ENCODE peak calls at places on chromosomes 16 and 17, in five cellular contexts. C, G, P, Y and K are unnamed samples.

GRCh38 chr17:5784791-5785190 is 200.5 kb upstream of the NLRP1 start:
- DNase-seq in Y (no peak), C (no peak), G (no peak), P (no peak), K (no peak)

GRCh38 chr17:36665417-36665816 is 64.0 kb downstream of the MRM1 start:
- DNase-seq in G (peak), Y (no peak), C (no peak), P (no peak), K (no peak)

GRCh38 chr17:27362503-27362902 is 68.6 kb downstream of the WSB1 start:
- DNase-seq in Y (no peak), G (no peak), P (no peak), C (no peak), K (no peak)

GRCh38 chr16:50595854-50596253 is 47.7 kb downstream of the NKD1 start:
- DNase-seq in P (no peak), G (no peak), Y (no peak), C (no peak), K (no peak)

GRCh38 chr17:17372856-17373520 is 69.8 kb downstream of the NT5M start:
- DNase-seq in P (no peak), G (no peak), C (no peak), Y (no peak), K (no peak)

GRCh38 chr16:73154063-73154870 is 106.3 kb upstream of the ZFHX3 start:
- DNase-seq in P (no peak), C (peak), Y (peak), G (no peak), K (no peak)

GRCh38 chr17:76727745-76728456 is 1.3 kb downstream of the METTL23 start:
- DNase-seq in P (no peak), Y (no peak), C (no peak), G (no peak), K (no peak)

GRCh38 chr17:80146121-80147034 is 550 bp downstream of the EIF4A3 start:
- DNase-seq in C (no peak), P (peak), Y (peak), G (peak), K (no peak)

GRCh38 chr16:84806256-84806889 is 13.4 kb upstream of the CRISPLD2 start:
- DNase-seq in Y (peak), G (no peak), C (peak), P (no peak), K (no peak)

GRCh38 chr17:1177099-1177996 is 2.4 kb downstream of the ABR start:
- DNase-seq in P (no peak), Y (peak), G (peak), C (no peak), K (no peak)
- H3K4me3 ChIP-seq in P (no peak), Y (no peak), G (no peak), C (no peak), K (no peak)

GRCh38 chr16:4093495-4094137 is 22.6 kb downstream of the ADCY9 start:
- DNase-seq in Y (no peak), G (no peak), P (no peak), C (peak), K (peak)
- H3K4me3 ChIP-seq in Y (peak), G (no peak), P (no peak), C (no peak), K (peak)

GRCh38 chr17:48012151-48012520 is 25.5 kb downstream of the COPZ2 start:
- DNase-seq in Y (peak), P (peak), C (peak), G (peak), K (no peak)

GRCh38 chr17:48013876-48014602 is 23.6 kb downstream of the COPZ2 start:
- DNase-seq in P (no peak), C (no peak), G (no peak), Y (no peak), K (no peak)

GRCh38 chr17:48014603-48015037 is 23.0 kb downstream of the COPZ2 start:
- DNase-seq in P (no peak), C (no peak), G (no peak), Y (no peak), K (no peak)

GRCh38 chr17:48010193-48010592 is 27.4 kb downstream of the COPZ2 start:
- DNase-seq in Y (no peak), G (no peak), C (no peak), P (no peak), K (no peak)

DNA sequence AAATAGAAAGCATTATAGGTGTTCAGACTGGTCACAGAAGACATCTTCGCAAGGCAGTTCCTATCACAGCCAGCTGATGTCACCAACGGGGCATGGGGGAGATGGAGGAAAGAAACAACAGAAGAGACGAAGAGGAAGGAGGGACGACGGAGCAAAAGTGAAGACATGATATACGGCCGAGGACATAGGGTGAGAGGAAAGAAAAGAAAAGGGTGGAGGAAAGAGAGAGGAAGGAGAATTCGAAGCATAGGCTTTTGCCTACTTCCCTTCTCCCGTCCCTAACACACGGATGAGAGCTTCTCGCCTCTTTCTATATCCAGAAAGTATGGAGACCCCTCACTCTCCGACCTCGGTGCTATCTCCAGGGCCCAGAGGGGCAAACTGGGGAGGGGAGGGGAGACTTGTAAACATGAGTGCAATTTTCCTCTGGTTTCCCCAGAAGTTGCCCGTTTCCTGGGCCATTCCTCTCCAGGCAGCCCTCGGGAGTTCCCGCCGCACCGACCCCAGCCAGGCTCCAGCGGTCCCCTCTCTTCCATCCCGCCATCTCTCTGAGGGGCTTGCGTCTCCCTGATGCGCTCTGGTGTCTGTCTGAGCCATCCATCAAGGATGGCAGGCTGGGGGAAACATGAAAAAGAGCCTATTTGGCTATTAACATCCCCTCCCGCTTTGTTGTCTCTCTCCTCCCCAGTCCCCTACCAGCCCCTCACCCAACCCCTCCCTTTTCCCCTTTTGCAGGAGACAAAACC is 26.0 kb downstream of the COPZ2 start:
- DNase-seq in G (peak), P (peak), C (no peak), Y (no peak), K (no peak)
- H3K4me3 ChIP-seq in G (peak), P (peak), C (peak), Y (peak), K (peak)

GRCh38 chr17:50272246-50272645 is 2.0 kb upstream of the TMEM92 start:
- DNase-seq in Y (no peak), C (no peak), P (no peak), G (no peak), K (no peak)
- H3K4me3 ChIP-seq in Y (peak), C (no peak), P (peak), G (no peak), K (peak)

GRCh38 chr16:86856946-86857586 is 278.7 kb downstream of the FOXL1 start:
- DNase-seq in G (no peak), Y (no peak), P (no peak), C (no peak), K (no peak)

GRCh38 chr16:86854058-86854621 is 275.8 kb downstream of the FOXL1 start:
- DNase-seq in Y (no peak), C (no peak), G (no peak), P (no peak), K (no peak)

GRCh38 chr16:86858501-86858900 is 280.2 kb downstream of the FOXL1 start:
- DNase-seq in Y (no peak), P (no peak), C (no peak), G (no peak), K (no peak)

GRCh38 chr16:86854895-86855294 is 276.5 kb downstream of the FOXL1 start:
- DNase-seq in G (no peak), P (no peak), C (no peak), Y (no peak), K (no peak)

GRCh38 chr16:86857807-86858206 is 279.5 kb downstream of the FOXL1 start:
- DNase-seq in G (no peak), P (no peak), Y (no peak), C (no peak), K (no peak)
- H3K4me3 ChIP-seq in G (no peak), P (no peak), Y (no peak), C (no peak), K (no peak)